ENCODE peak calls at places on chromosomes 6 and 20, in six cellular contexts. One of them, this sample, is unnamed.

GRCh38 chr6:38153076-38153475 is 333.5 kb downstream of the ZFAND3 start:
- DNase-seq in lower lobe of right lung: no peak
- DNase-seq in HCT116: no peak
- DNase-seq in T-cell: no peak
- DNase-seq in cardiac muscle cell: no peak
- DNase-seq in activated T-helper 1 cell treated with anti-CD3 and anti-CD28 coated beads, Interleukin-12 subunit alpha, Interleukin-12 subunit beta, Interleukin-2, Interleukin-4 antibody, amounts not matched to agents 30 ng/mL and 10 ng/mL and 1 ng/mL, durations not matched to agents 14 hours and 24 hours and 36 hours: no peak
- DNase-seq in this sample: no peak

GRCh38 chr6:52909531-52909930 is at the start of gene GSTA3:
- DNase-seq in lower lobe of right lung: no peak
- DNase-seq in HCT116: no peak
- DNase-seq in T-cell: no peak
- DNase-seq in cardiac muscle cell: no peak
- DNase-seq in activated T-helper 1 cell treated with anti-CD3 and anti-CD28 coated beads, Interleukin-12 subunit alpha, Interleukin-12 subunit beta, Interleukin-2, Interleukin-4 antibody, amounts not matched to agents 30 ng/mL and 10 ng/mL and 1 ng/mL, durations not matched to agents 14 hours and 24 hours and 36 hours: no peak
- DNase-seq in this sample: no peak

GRCh38 chr6:10615675-10616074 is 78.7 kb downstream of the C6orf52 start:
- DNase-seq in lower lobe of right lung: no peak
- DNase-seq in HCT116: no peak
- DNase-seq in T-cell: no peak
- DNase-seq in cardiac muscle cell: no peak
- DNase-seq in activated T-helper 1 cell treated with anti-CD3 and anti-CD28 coated beads, Interleukin-12 subunit alpha, Interleukin-12 subunit beta, Interleukin-2, Interleukin-4 antibody, amounts not matched to agents 30 ng/mL and 10 ng/mL and 1 ng/mL, durations not matched to agents 14 hours and 24 hours and 36 hours: no peak
- DNase-seq in this sample: no peak

GRCh38 chr20:53582574-53583351 is 10.9 kb downstream of the ZNF217 start:
- DNase-seq in lower lobe of right lung: no peak
- DNase-seq in HCT116: no peak
- DNase-seq in T-cell: no peak
- DNase-seq in cardiac muscle cell: no peak
- DNase-seq in activated T-helper 1 cell treated with anti-CD3 and anti-CD28 coated beads, Interleukin-12 subunit alpha, Interleukin-12 subunit beta, Interleukin-2, Interleukin-4 antibody, amounts not matched to agents 30 ng/mL and 10 ng/mL and 1 ng/mL, durations not matched to agents 14 hours and 24 hours and 36 hours: peak; percentile 26
- DNase-seq in this sample: no peak

GRCh38 chr20:8578191-8578690 is 446.2 kb downstream of the PLCB1 start:
- DNase-seq in lower lobe of right lung: no peak
- DNase-seq in HCT116: no peak
- DNase-seq in T-cell: no peak
- DNase-seq in cardiac muscle cell: no peak
- DNase-seq in activated T-helper 1 cell treated with anti-CD3 and anti-CD28 coated beads, Interleukin-12 subunit alpha, Interleukin-12 subunit beta, Interleukin-2, Interleukin-4 antibody, amounts not matched to agents 30 ng/mL and 10 ng/mL and 1 ng/mL, durations not matched to agents 14 hours and 24 hours and 36 hours: no peak
- DNase-seq in this sample: no peak

GRCh38 chr20:10636326-10636818 is 37.4 kb downstream of the JAG1 start:
- DNase-seq in lower lobe of right lung: no peak
- DNase-seq in HCT116: no peak
- DNase-seq in T-cell: no peak
- DNase-seq in cardiac muscle cell: no peak
- DNase-seq in activated T-helper 1 cell treated with anti-CD3 and anti-CD28 coated beads, Interleukin-12 subunit alpha, Interleukin-12 subunit beta, Interleukin-2, Interleukin-4 antibody, amounts not matched to agents 30 ng/mL and 10 ng/mL and 1 ng/mL, durations not matched to agents 14 hours and 24 hours and 36 hours: no peak
- DNase-seq in this sample: no peak

GRCh38 chr20:32149566-32150170 is 40.2 kb downstream of the TM9SF4 start:
- DNase-seq in lower lobe of right lung: no peak
- DNase-seq in HCT116: no peak
- DNase-seq in T-cell: no peak
- DNase-seq in cardiac muscle cell: no peak
- DNase-seq in activated T-helper 1 cell treated with anti-CD3 and anti-CD28 coated beads, Interleukin-12 subunit alpha, Interleukin-12 subunit beta, Interleukin-2, Interleukin-4 antibody, amounts not matched to agents 30 ng/mL and 10 ng/mL and 1 ng/mL, durations not matched to agents 14 hours and 24 hours and 36 hours: no peak
- DNase-seq in this sample: no peak

GRCh38 chr6:55886185-55886836 is 10.9 kb upstream of the BMP5 start:
- DNase-seq in lower lobe of right lung: no peak
- DNase-seq in HCT116: peak; percentile 3
- DNase-seq in T-cell: no peak
- DNase-seq in cardiac muscle cell: peak; percentile 51
- DNase-seq in activated T-helper 1 cell treated with anti-CD3 and anti-CD28 coated beads, Interleukin-12 subunit alpha, Interleukin-12 subunit beta, Interleukin-2, Interleukin-4 antibody, amounts not matched to agents 30 ng/mL and 10 ng/mL and 1 ng/mL, durations not matched to agents 14 hours and 24 hours and 36 hours: no peak
- DNase-seq in this sample: no peak

GRCh38 chr6:56677559-56677958 is 34.9 kb upstream of the DST start:
- DNase-seq in lower lobe of right lung: no peak
- DNase-seq in HCT116: no peak
- DNase-seq in T-cell: no peak
- DNase-seq in cardiac muscle cell: no peak
- DNase-seq in activated T-helper 1 cell treated with anti-CD3 and anti-CD28 coated beads, Interleukin-12 subunit alpha, Interleukin-12 subunit beta, Interleukin-2, Interleukin-4 antibody, amounts not matched to agents 30 ng/mL and 10 ng/mL and 1 ng/mL, durations not matched to agents 14 hours and 24 hours and 36 hours: no peak
- DNase-seq in this sample: no peak